ENCODE peak calls at places on chromosomes 13 and 19, in seven cellular contexts. W is LHCN-M2, M is endothelial cell, Q is amygdala, I is GM10248, E is GM23338, N is fibroblast of lung. O is an unnamed sample.

GRCh38 chr19:9149976-9150375 is 9.8 kb downstream of the ZNF317 start:
- DNase-seq in I (no peak), W (no peak), N (no peak), M (no peak), E (no peak), Q (no peak), O (no peak)

GRCh38 chr13:94479559-94480095 is at the start of gene DCT:
- DNase-seq in N (no peak), Q (no peak), I (no peak), M (no peak), E (no peak), W (no peak), O (no peak)

GRCh38 chr13:96958286-96958891 is 35.9 kb downstream of the OXGR1 start:
- DNase-seq in N (peak; percentile 8), W (peak; percentile 12), M (peak; percentile 18), Q (no peak), E (peak; percentile 84), I (no peak), O (peak; percentile 35)

GRCh38 chr13:81872581-81872980 is 1531.7 kb upstream of the SPRY2 start:
- DNase-seq in E (peak; percentile 58), I (no peak), W (no peak), N (no peak), Q (no peak), M (peak; percentile 35), O (no peak)

GRCh38 chr13:71879129-71879535 is 12.1 kb upstream of the DACH1 start:
- DNase-seq in I (peak; percentile 22), E (peak; percentile 81), W (peak; percentile 12), N (peak; percentile 32), Q (no peak), M (peak; percentile 28), O (peak; percentile 5)

GRCh38 chr19:18419699-18420460 is 682 bp downstream of the SSBP4 start:
- DNase-seq in Q (no peak), N (no peak), E (peak; percentile 55), I (no peak), M (no peak), W (no peak), O (no peak)

GRCh38 chr13:51797664-51798488 is 6.1 kb downstream of the DHRS12 start:
- DNase-seq in M (peak; percentile 38), Q (peak; percentile 17), E (peak; percentile 87), W (peak; percentile 43), N (peak; percentile 55), I (peak; percentile 61), O (peak; percentile 68)

GRCh38 chr13:40984670-40985366 is 34.3 kb downstream of the ELF1 start:
- DNase-seq in M (no peak), I (no peak), Q (no peak), W (no peak), E (no peak), N (no peak), O (peak; percentile 44)

GRCh38 chr13:73610799-73611592 is 523.2 kb downstream of the KLF12 start:
- DNase-seq in Q (no peak), E (no peak), I (no peak), M (no peak), W (no peak), N (no peak), O (no peak)

GRCh38 chr19:1230585-1231489 is 7.0 kb downstream of the CBARP start:
- DNase-seq in M (no peak), I (no peak), E (no peak), W (no peak), Q (no peak), N (no peak), O (no peak)

GRCh38 chr19:38556521-38557174 is 61.1 kb downstream of the MAP4K1 start:
- DNase-seq in I (no peak), N (no peak), W (no peak), E (peak; percentile 30), Q (no peak), M (no peak), O (no peak)

GRCh38 chr19:56973713-56974553 is 133.4 kb upstream of the PEG3 start:
- DNase-seq in I (no peak), Q (no peak), M (no peak), W (no peak), E (no peak), N (no peak), O (no peak)

GRCh38 chr19:34154401-34154800 is 17.9 kb upstream of the LSM14A start:
- DNase-seq in N (no peak), E (no peak), Q (no peak), I (no peak), M (no peak), W (no peak), O (no peak)

GRCh38 chr13:98972627-98973026 is 5.2 kb downstream of the DOCK9 start:
- DNase-seq in N (peak; percentile 90), M (peak; percentile 32), Q (no peak), I (no peak), W (no peak), E (no peak), O (peak; percentile 94)